ENCODE peak calls at places on chromosome 21, in five cellular contexts. L is brain microvascular endothelial cell, X is cardiac muscle cell, J is kidney epithelial cell, N is lower lobe of right lung. Y is an unnamed sample.

GRCh38 chr21:14453339-14453738 is 70.4 kb upstream of the HSPA13 start:
- DNase-seq in N (no peak), J (no peak), L (no peak), X (no peak), Y (no peak)

GRCh38 chr21:35616090-35616489 is 444.2 kb downstream of the SETD4 start:
- DNase-seq in X (peak), N (no peak), L (peak), J (no peak), Y (no peak)

GRCh38 chr21:41770901-41771624 is 4.2 kb upstream of the RIPK4 start:
- DNase-seq in X (no peak), L (no peak), J (no peak), N (no peak), Y (no peak)

GRCh38 chr21:41833138-41834115 is 45.7 kb downstream of the PRDM15 start:
- DNase-seq in N (no peak), L (no peak), X (no peak), J (no peak), Y (no peak)

GRCh38 chr21:33334824-33335223 is 10.1 kb downstream of the IFNAR1 start:
- DNase-seq in N (no peak), J (no peak), L (no peak), X (no peak), Y (no peak)

GRCh38 chr21:41580758-41581554 is 73.0 kb upstream of the TMPRSS2 start:
- DNase-seq in J (no peak), L (no peak), N (no peak), X (no peak), Y (no peak)

GRCh38 chr21:38661296-38662223 is 144.2 kb upstream of the ETS2 start:
- DNase-seq in X (peak), J (no peak), N (peak), L (peak), Y (no peak)

GRCh38 chr21:35321322-35322200 is 272.5 kb upstream of the RUNX1 start:
- DNase-seq in J (no peak), N (no peak), X (no peak), L (no peak), Y (no peak)

GRCh38 chr21:32135401-32136363 is 143.2 kb downstream of the MIS18A start:
- DNase-seq in L (peak), X (no peak), J (no peak), N (no peak), Y (no peak)

GRCh38 chr21:42251654-42252053 is 32.7 kb downstream of the ABCG1 start:
- DNase-seq in X (no peak), J (no peak), N (peak), L (no peak), Y (no peak)

GRCh38 chr21:16551101-16551695 is 821.4 kb downstream of the USP25 start:
- DNase-seq in J (no peak), N (no peak), L (no peak), X (peak), Y (no peak)

GRCh38 chr21:41865002-41865777 is 14.0 kb downstream of the PRDM15 start:
- DNase-seq in J (no peak), L (no peak), N (no peak), X (no peak), Y (no peak)

GRCh38 chr21:35212393-35213127 is 163.5 kb upstream of the RUNX1 start:
- DNase-seq in N (no peak), J (no peak), L (no peak), X (no peak), Y (no peak)

GRCh38 chr21:33374080-33374873 is 28.9 kb upstream of the IFNGR2 start:
- DNase-seq in X (peak), N (no peak), L (peak), J (no peak), Y (no peak)

GRCh38 chr21:34800797-34801518 is 132.2 kb downstream of the CLIC6 start:
- DNase-seq in L (no peak), J (no peak), X (peak), N (no peak), Y (no peak)

GRCh38 chr21:32560896-32561295 is 24.4 kb downstream of the TCP10L start:
- DNase-seq in N (no peak), J (no peak), X (no peak), L (no peak), Y (no peak)

GRCh38 chr21:24160528-24160927 is 1446.8 kb downstream of the MRPL39 start:
- DNase-seq in X (no peak), L (no peak), N (no peak), J (no peak), Y (no peak)

DNA sequence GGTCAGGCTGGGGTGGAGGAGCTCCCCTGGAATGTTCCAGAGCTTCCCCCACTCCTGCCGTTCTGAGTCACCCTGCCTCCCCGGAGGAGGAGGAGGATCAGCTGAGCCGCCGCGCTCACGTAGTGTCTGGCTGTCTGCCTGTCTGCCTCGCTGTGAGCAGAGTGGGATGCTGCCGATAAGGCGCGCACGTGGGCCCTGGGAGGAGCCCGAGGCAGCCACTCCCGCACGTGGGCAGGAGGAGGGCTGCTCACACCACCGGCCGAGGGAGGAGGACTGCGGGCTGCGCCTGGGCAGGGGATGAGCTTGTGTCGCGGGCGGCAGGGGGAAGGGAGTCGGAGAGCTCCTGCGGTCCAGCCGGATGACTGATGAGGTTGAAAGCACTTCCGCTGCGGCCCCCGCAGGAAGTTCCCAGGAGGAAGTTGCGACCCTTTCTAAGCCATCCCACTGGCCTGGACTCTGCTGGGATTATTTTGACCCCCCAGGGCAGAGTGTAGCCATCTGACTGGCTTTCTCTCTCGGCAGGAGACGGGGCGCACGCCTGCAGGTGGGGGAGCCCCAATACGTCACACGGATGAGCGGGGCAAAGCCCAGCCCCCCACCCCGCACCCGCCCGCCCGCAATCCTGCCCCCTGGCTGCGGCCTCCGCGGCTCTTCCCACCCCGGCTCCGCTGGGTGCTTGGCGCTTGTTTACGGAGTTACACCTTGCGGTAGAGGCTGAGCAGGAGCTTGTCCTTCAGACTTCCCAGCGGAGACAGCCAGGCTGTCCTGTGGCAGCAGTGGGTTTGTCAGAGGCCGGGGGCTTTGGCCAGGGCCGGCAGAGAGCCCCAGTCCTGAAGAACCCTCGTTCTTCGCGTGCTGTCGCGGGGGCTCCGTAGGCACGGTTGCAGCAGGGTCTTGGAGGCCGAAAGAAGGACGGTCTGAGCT is 9.8 kb downstream of the PDXK start:
- DNase-seq in X (peak), N (peak), J (peak), L (peak), Y (peak)
- TF ChIP-seq CTCF in X (peak), N (peak), J (peak), L (peak), Y (peak)

DNA sequence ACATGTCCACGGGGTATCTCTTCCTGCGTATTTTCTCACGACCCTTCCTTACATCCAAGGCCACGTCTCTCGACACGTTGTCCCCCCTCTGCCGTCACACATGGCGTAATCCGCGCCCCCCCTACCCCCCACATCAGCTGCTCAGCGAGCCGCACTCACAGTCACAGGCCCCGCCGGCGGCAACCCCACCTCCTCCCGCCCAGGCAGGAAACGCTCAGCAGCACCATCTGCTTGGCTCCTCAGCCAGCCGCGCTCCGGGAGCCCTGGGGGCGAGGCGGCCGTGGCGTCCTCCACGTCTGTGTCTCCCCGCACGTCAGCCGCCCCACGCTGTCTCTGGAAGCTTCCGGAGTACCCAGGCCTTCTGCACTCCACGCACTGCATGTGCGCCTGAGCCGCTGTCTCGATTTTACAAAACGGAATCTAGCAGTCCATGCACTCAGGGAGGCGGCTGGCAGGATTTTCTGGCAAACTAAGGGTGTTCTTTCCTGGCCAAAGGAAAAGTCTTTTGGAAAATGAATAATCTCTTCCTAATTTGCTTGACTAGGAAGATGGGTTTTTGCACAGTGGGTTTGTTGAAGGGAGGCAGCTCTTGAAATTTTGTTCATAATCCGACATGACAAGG is 64.5 kb downstream of the SIK1 start:
- DNase-seq in L (peak), J (no peak), N (peak), X (peak), Y (no peak)
- TF ChIP-seq CTCF in L (no peak), J (no peak), N (no peak), X (no peak), Y (no peak)

GRCh38 chr21:17682924-17683323 is 70.2 kb upstream of the BTG3 start:
- DNase-seq in N (no peak), X (no peak), J (no peak), L (no peak), Y (no peak)

GRCh38 chr21:17674106-17674505 is 61.4 kb upstream of the BTG3 start:
- DNase-seq in L (no peak), J (no peak), X (no peak), N (no peak), Y (no peak)

GRCh38 chr21:17673261-17674020 is 60.7 kb upstream of the BTG3 start:
- DNase-seq in X (peak), J (no peak), N (no peak), L (no peak), Y (no peak)

GRCh38 chr21:17679002-17679600 is 66.4 kb upstream of the BTG3 start:
- DNase-seq in J (peak), X (peak), N (no peak), L (peak), Y (no peak)
- TF ChIP-seq CTCF in J (peak), X (peak), N (peak), L (peak), Y (peak)

GRCh38 chr21:21179619-21180336 is 181.6 kb downstream of the NCAM2 start:
- DNase-seq in L (no peak), N (no peak), J (no peak), X (no peak), Y (no peak)
- TF ChIP-seq CTCF in L (no peak), N (no peak), J (no peak), X (no peak), Y (no peak)

GRCh38 chr21:45289655-45290515 is 2.2 kb upstream of the POFUT2 start:
- DNase-seq in N (peak), X (no peak), L (no peak), J (no peak), Y (peak)

GRCh38 chr21:45286671-45287437 is 841 bp downstream of the POFUT2 start:
- DNase-seq in L (no peak), J (no peak), N (peak), X (no peak), Y (peak)

GRCh38 chr21:45289134-45289533 is 1.4 kb upstream of the POFUT2 start:
- DNase-seq in N (no peak), J (no peak), X (no peak), L (no peak), Y (no peak)

GRCh38 chr21:45288441-45288841 is 746 bp upstream of the POFUT2 start:
- DNase-seq in J (no peak), X (no peak), N (no peak), L (no peak), Y (peak)

DNA sequence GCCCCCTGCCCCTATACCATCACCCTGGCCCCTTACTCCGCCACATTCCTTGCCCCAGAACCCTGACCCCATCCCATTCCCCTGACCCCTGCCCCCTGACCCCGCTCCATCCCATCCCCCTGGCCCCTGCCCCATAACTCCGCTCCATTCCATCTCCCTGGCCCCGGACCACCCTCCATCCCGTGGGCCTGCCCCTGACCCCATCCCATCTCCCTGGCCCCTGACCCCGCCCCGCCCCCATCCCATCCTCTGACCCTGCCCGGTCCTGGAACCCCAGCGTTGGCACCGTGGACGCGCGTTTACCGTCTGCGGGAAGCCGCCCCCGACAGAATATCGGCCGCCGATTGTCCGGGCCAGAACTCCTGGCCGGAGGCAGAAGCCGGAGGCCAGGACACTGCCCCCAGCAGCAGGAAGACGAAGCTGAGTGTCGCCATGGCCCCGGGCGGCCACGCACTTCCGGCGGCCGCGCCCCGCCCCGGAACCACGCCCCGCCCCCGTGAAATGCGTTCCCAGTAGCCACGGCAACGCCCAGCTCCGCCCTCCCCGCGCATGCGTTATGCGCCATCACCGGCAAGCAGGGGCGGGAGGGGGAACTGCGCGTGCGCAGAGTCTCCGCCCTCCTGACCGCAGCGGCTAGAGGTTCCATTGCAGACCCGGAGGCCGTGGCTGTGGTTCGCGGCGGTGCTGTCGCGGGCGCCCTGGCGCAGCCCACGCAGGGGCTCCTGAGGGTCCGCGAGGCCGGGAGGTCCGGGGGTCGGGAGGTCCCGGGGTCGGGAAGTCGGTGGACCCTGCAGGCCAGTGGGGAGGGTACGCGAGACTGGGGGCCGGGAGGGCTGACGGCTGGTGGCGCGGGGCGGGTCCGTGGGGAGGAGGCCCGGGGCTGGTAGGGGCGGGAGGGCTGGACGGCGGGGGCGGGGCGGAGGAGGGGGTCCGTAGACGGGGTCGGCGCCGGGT is at the start of gene POFUT2:
- DNase-seq in J (no peak), N (peak), L (peak), X (peak), Y (peak)
- TF ChIP-seq CTCF in J (no peak), N (no peak), L (no peak), X (no peak), Y (no peak)

DNA sequence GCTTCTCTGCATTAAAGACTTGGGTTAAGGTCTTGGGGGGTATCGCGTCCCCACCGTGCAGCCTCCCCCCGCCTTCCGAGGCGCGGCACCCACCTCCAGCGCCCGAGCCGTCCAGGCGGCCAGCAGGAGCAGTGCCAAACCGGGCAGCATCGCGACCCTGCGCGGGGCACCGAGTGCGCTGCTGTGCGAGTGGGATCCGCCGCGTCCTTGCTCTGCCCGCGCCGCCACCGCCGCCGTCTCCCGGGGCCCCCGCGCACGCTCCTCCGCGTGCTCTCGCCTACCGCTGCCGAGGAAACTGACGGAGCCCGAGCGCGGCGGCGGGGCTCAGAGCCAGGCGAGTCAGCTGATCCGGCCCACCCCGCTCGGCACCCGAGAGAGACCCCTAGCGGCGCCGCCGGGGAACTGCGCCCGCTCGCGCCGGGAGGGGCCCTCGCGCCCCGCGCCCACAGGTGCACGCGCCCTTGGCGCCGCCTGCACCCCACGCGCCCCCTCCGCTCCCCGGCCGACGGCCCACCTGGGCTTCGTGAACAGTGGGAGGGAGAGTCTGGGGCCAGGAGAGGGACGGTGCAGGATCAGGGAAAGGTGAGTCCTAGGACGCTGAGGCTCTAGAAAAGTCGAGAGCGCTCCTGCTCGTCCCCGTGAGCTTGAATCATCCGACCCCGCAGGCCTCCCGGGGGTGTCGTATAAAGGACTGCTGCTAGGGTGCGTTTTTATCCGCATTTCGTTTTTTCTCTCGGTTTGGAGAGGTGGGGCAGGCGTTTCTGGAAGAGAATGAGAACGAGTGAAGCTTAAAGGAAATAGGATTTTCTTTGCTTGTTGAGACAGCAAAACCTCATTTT is at the start of gene APP:
- DNase-seq in X (peak), J (no peak), N (peak), L (peak), Y (peak)
- TF ChIP-seq CTCF in X (peak), J (peak), N (peak), L (peak), Y (peak)

DNA sequence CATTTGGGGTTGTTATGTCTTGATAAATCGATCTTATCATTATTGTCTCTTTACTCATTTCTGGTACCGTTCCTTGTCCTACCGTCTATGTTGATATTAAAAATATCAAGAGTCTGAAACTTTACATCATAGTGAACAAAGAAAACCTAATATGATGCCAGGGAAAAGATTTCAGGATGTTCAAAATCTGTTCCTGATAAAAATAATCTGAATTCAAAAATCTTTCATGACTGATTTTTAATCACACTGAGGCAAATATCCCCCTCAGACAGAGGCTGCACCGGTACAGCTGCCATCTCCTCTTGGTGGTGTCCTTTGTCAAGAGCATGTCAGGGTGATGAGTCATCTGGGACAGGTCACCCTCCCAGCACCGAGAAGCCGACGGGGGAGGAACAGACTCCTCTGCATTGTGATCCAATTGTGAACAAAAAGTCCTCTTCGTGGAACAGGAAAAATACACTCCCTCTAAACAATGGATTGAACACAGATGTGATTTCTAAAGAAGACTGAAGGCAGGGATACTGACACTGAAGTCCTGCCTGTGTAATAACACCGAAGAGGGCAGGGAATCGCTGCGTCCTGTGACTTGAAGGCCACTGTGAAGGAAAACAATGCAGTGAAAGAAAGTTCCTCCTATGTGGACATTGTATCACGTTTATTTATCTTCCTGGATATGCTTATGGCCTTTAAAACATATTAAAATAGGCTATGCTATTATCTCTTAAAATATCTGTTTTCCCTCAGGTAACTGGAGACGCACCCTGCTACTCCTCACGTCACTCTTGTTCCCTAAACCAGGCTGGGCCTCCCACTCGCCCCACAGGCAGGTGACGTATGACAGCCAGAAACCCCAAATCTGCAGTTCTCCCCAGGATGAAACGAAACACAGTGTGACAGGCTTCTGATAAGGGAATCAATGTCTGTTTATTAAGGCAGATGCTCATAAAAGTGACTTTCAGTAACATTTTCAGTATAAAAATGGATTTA is 4.3 kb upstream of the SPATC1L start:
- DNase-seq in L (peak), J (peak), X (peak), N (no peak), Y (peak)
- TF ChIP-seq CTCF in L (no peak), J (no peak), X (no peak), N (no peak), Y (no peak)

GRCh38 chr21:39726133-39726532 is 18.9 kb upstream of the IGSF5 start:
- DNase-seq in N (no peak), X (no peak), L (no peak), J (no peak), Y (no peak)
- TF ChIP-seq CTCF in N (no peak), X (no peak), L (peak), J (peak), Y (no peak)

DNA sequence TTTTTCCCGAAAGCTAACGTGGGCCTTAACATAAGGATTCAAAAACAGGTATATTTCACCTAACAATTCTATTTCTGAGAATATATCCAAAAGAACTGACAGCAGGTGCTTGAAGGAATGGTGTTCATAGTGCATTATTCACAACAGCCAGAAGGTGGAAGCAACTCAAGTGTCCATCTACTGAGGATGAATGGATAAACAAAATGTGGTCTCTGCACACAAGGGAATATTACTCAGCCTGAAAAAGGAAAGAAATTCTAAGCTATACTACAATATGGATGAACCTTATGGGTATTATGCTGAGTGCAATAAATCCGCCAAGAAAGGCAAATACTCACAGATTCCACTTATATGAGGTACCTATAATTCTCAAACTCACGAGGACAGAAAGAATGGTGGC is 6.1 kb upstream of the RIPPLY3 start:
- DNase-seq in L (no peak), J (no peak), N (no peak), X (no peak), Y (no peak)
- TF ChIP-seq CTCF in L (no peak), J (no peak), N (no peak), X (no peak), Y (no peak)

Y was measured in osteocyte.